ENCODE peak calls at places on chromosomes 12 and 14, in six cellular contexts. I is activated CD4-positive, alpha-beta T cell treated with anti-CD3 and anti-CD28 coated beads, Interleukin-2, amount 10 ng/mL, durations not matched to agents 7 days and 5 days; P is stomach; F is heart right ventricle; D is AG10803; Y is T1000. G is an unnamed sample.

GRCh38 chr14:35050652-35051051 is 4.6 kb downstream of the FAM177A1 start:
- DNase-seq in Y (no peak), I (no peak), F (no peak), P (no peak), D (peak), G (no peak)

GRCh38 chr12:52498971-52499370 is 5.9 kb upstream of the KRT6A start:
- DNase-seq in D (no peak), F (no peak), I (no peak), P (no peak), Y (no peak), G (no peak)

GRCh38 chr14:52325126-52325525 is 11.0 kb downstream of the PTGER2 start:
- DNase-seq in F (no peak), D (peak), P (no peak), Y (no peak), I (peak), G (no peak)

GRCh38 chr14:31884776-31885379 is 192.2 kb upstream of the ARHGAP5 start:
- DNase-seq in F (no peak), Y (no peak), I (no peak), P (no peak), D (no peak), G (no peak)

GRCh38 chr12:110744176-110744575 is 1.5 kb upstream of the PPP1CC start:
- DNase-seq in D (peak), Y (peak), F (no peak), I (no peak), P (no peak), G (peak)

GRCh38 chr12:121392325-121392716 is 7.6 kb upstream of the RNF34 start:
- DNase-seq in F (no peak), I (no peak), Y (no peak), D (no peak), P (no peak), G (no peak)

GRCh38 chr14:68576496-68577244 is 216.2 kb downstream of the ZFP36L1 start:
- DNase-seq in P (no peak), Y (no peak), I (no peak), D (peak), F (no peak), G (peak)

GRCh38 chr14:24634158-24634557 is at the start of gene GZMB:
- DNase-seq in F (no peak), P (peak), Y (no peak), I (peak), D (no peak), G (no peak)

GRCh38 chr12:873954-874353 is 75.5 kb downstream of the RAD52 start:
- DNase-seq in Y (no peak), P (no peak), F (no peak), D (no peak), I (no peak), G (no peak)

GRCh38 chr12:57237952-57238853 is 8.7 kb downstream of the SHMT2 start:
- DNase-seq in F (peak), Y (no peak), P (no peak), D (no peak), I (no peak), G (no peak)

GRCh38 chr14:33454707-33455106 is 496.2 kb downstream of the EGLN3 start:
- DNase-seq in I (no peak), Y (no peak), F (no peak), D (no peak), P (no peak), G (no peak)

GRCh38 chr14:27553820-27554219 is 956.0 kb upstream of the NOVA1 start:
- DNase-seq in P (no peak), D (no peak), I (no peak), F (no peak), Y (no peak), G (no peak)

GRCh38 chr12:2794736-2795289 is at the start of gene FKBP4:
- DNase-seq in D (peak), I (peak), P (peak), Y (peak), F (peak), G (peak)

GRCh38 chr12:56645201-56645716 is 525 bp downstream of the ATP5F1B start:
- DNase-seq in P (no peak), Y (no peak), F (no peak), D (no peak), I (no peak), G (no peak)

GRCh38 chr12:31712877-31713276 is 15.9 kb downstream of the AMN1 start:
- DNase-seq in F (no peak), Y (no peak), P (no peak), D (no peak), I (no peak), G (no peak)

GRCh38 chr14:67418368-67419174 is 6.6 kb upstream of the PLEK2 start:
- DNase-seq in Y (peak), I (no peak), P (peak), F (no peak), D (no peak), G (no peak)

GRCh38 chr12:46267618-46268348 is 1.1 kb downstream of the SLC38A1 start:
- DNase-seq in F (no peak), Y (no peak), P (no peak), D (peak), I (peak), G (no peak)

GRCh38 chr12:67539946-67540345 is 108.6 kb upstream of the DYRK2 start:
- DNase-seq in I (no peak), F (no peak), Y (no peak), P (no peak), D (peak), G (no peak)

GRCh38 chr14:83355609-83356008 is 1822.0 kb upstream of the SEL1L start:
- DNase-seq in I (no peak), P (no peak), F (no peak), Y (no peak), D (no peak), G (no peak)

GRCh38 chr12:125889742-125890141 is 824.5 kb downstream of the AACS start:
- DNase-seq in I (no peak), Y (no peak), P (no peak), D (no peak), F (no peak), G (no peak)

GRCh38 chr12:53090559-53090958 is 6.9 kb upstream of the IGFBP6 start:
- DNase-seq in I (no peak), Y (no peak), P (no peak), D (no peak), F (no peak), G (no peak)

GRCh38 chr12:46831335-46832083 is 5.7 kb upstream of the SLC38A4 start:
- DNase-seq in D (no peak), I (no peak), Y (no peak), P (peak), F (peak), G (no peak)

GRCh38 chr14:21168055-21168454 is 12.2 kb upstream of the OR5AU1 start:
- DNase-seq in F (no peak), D (no peak), P (no peak), I (no peak), Y (no peak), G (no peak)

GRCh38 chr12:1360812-1361211 is 233.6 kb downstream of the FBXL14 start:
- DNase-seq in F (no peak), I (no peak), P (no peak), D (peak), Y (peak), G (no peak)

GRCh38 chr12:123571343-123571813 is 13.0 kb upstream of the TMED2 start:
- DNase-seq in Y (peak), F (peak), I (no peak), P (peak), D (peak), G (peak)

GRCh38 chr14:101665478-101666078 is 95.9 kb upstream of the PPP2R5C start:
- DNase-seq in D (peak), I (peak), P (no peak), Y (peak), F (no peak), G (peak)

GRCh38 chr14:40354754-40355153 is 922.5 kb upstream of the FBXO33 start:
- DNase-seq in Y (no peak), D (no peak), I (no peak), P (no peak), F (no peak), G (no peak)

GRCh38 chr12:91111366-91112321 is at the start of gene LUM:
- DNase-seq in F (peak), D (peak), I (no peak), P (no peak), Y (no peak), G (no peak)

GRCh38 chr14:54173782-54174181 is 217.2 kb upstream of the BMP4 start:
- DNase-seq in Y (no peak), P (no peak), F (no peak), I (no peak), D (peak), G (no peak)

GRCh38 chr14:22190411-22191191 is 398.4 kb downstream of the DAD1 start:
- DNase-seq in I (no peak), Y (no peak), F (no peak), D (no peak), P (no peak), G (no peak)

GRCh38 chr12:109744026-109744425 is 30.4 kb downstream of the FAM222A start:
- DNase-seq in P (peak), Y (no peak), F (no peak), I (no peak), D (no peak), G (no peak)